ENCODE peak calls at places on chromosome 21, in eight cellular contexts. I is sciatic nerve; T is AG10803; U is dermis blood vessel endothelial cell; L is HAP-1; H is foreskin fibroblast; B is stimulated activated CD8-positive, alpha-beta memory T cell treated with anti-CD3 and anti-CD28 coated beads, Interleukin-7, amount 100 ng/mL, for 1 hour; A is HEK293T. M is an unnamed sample.

GRCh38 chr21:41366522-41367151 is 4.8 kb downstream of the MX2 start:
- DNase-seq in I (peak; percentile 56), T (peak; percentile 80), U (no peak), L (no peak), H (peak; percentile 11), B (no peak), A (no peak), M (peak; percentile 41)

GRCh38 chr21:41691205-41692203 is 75.3 kb downstream of the RIPK4 start:
- DNase-seq in I (no peak), T (no peak), U (no peak), L (no peak), H (no peak), B (no peak), A (no peak), M (no peak)

GRCh38 chr21:45364464-45365185 is 40.3 kb upstream of the COL18A1 start:
- DNase-seq in I (peak; percentile 81), T (peak; percentile 67), U (peak; percentile 79), L (no peak), H (no peak), B (no peak), A (no peak), M (peak; percentile 63)

GRCh38 chr21:37139154-37139553 is 66.1 kb downstream of the TTC3 start:
- DNase-seq in I (no peak), T (no peak), U (no peak), L (no peak), H (no peak), B (no peak), A (no peak), M (no peak)

GRCh38 chr21:18041012-18041411 is 203.6 kb upstream of the CHODL start:
- DNase-seq in I (no peak), T (no peak), U (peak; percentile 13), L (peak; percentile 37), H (no peak), B (no peak), A (peak; percentile 38), M (no peak)

GRCh38 chr21:33670076-33670475 is 27.8 kb downstream of the ITSN1 start:
- DNase-seq in I (no peak), T (no peak), U (no peak), L (no peak), H (peak; percentile 65), B (no peak), A (no peak), M (no peak)

GRCh38 chr21:28336299-28336698 is 656.4 kb downstream of the LTN1 start:
- DNase-seq in I (no peak), T (peak; percentile 91), U (peak; percentile 78), L (no peak), H (peak; percentile 95), B (no peak), A (no peak), M (no peak)

GRCh38 chr21:41141031-41141457 is 26.9 kb upstream of the BACE2 start:
- DNase-seq in I (no peak), T (peak; percentile 95), U (peak; percentile 88), L (no peak), H (no peak), B (no peak), A (no peak), M (no peak)

GRCh38 chr21:27885296-27885711 is 918.4 kb upstream of the ADAMTS5 start:
- DNase-seq in I (no peak), T (no peak), U (no peak), L (no peak), H (no peak), B (no peak), A (no peak), M (peak; percentile 28)

GRCh38 chr21:46425566-46425965 is 33.1 kb upstream of the DIP2A start:
- DNase-seq in I (no peak), T (no peak), U (no peak), L (no peak), H (no peak), B (peak; percentile 25), A (no peak), M (no peak)

GRCh38 chr21:31911138-31911907 is 38.5 kb downstream of the HUNK start:
- DNase-seq in I (no peak), T (peak; percentile 95), U (no peak), L (no peak), H (peak; percentile 88), B (no peak), A (no peak), M (no peak)

GRCh38 chr21:35084869-35085268 is 35.8 kb upstream of the RUNX1 start:
- DNase-seq in I (no peak), T (peak; percentile 91), U (peak; percentile 54), L (no peak), H (peak; percentile 87), B (no peak), A (no peak), M (no peak)

GRCh38 chr21:41962425-41962966 is 8.7 kb upstream of the C2CD2 start:
- DNase-seq in I (no peak), T (no peak), U (no peak), L (no peak), H (no peak), B (no peak), A (no peak), M (no peak)

GRCh38 chr21:32705139-32705538 is 22.7 kb downstream of the SYNJ1 start:
- DNase-seq in I (no peak), T (peak; percentile 61), U (no peak), L (no peak), H (peak; percentile 9), B (no peak), A (no peak), M (no peak)

GRCh38 chr21:45522381-45522780 is 19.9 kb downstream of the SLC19A1 start:
- DNase-seq in I (peak; percentile 12), T (no peak), U (no peak), L (no peak), H (no peak), B (no peak), A (no peak), M (no peak)

GRCh38 chr21:39088831-39089380 is 94.3 kb downstream of the PSMG1 start:
- DNase-seq in I (no peak), T (no peak), U (no peak), L (no peak), H (peak; percentile 34), B (no peak), A (no peak), M (peak; percentile 39)

GRCh38 chr21:28016571-28016970 is 976.1 kb downstream of the LTN1 start:
- DNase-seq in I (no peak), T (no peak), U (no peak), L (no peak), H (no peak), B (no peak), A (no peak), M (no peak)

M was measured in psoas muscle.